ENCODE peak calls at places on chromosomes 1 and 21, in ten cellular contexts. R is PC-3; Y is GDM1; G is activated gamma-delta T cell treated with Interleukin-2 at 50 U/mL for 16 hours; P is aorta; I is HEK293T; N is AG08396; F is effector memory CD8-positive, alpha-beta T cell; J is neural crest cell; V is T-helper 17 cell. C is an unnamed sample.

GRCh38 chr1:214473392-214473791 is 78.0 kb downstream of the PTPN14 start:
- DNase-seq in G (no peak), R (no peak), N (no peak), I (no peak), F (no peak), Y (no peak), J (no peak), V (no peak), P (no peak), C (no peak)

GRCh38 chr1:169427081-169427611 is at the start of gene CCDC181:
- DNase-seq in G (peak; percentile 56), N (peak; percentile 36), J (peak; percentile 81), P (peak; percentile 56), F (peak; percentile 9), I (peak; percentile 95), V (no peak), Y (peak; percentile 46), R (no peak), C (peak; percentile 91)

GRCh38 chr1:33045814-33046213 is 9.1 kb upstream of the AK2 start:
- DNase-seq in P (no peak), I (no peak), G (peak; percentile 33), V (no peak), F (peak; percentile 52), J (no peak), R (no peak), Y (no peak), N (no peak), C (no peak)

GRCh38 chr1:37793773-37794371 is at the start of gene MANEAL:
- DNase-seq in J (peak; percentile 47), F (peak; percentile 25), I (peak; percentile 79), P (peak; percentile 58), V (peak; percentile 20), R (peak; percentile 63), N (peak; percentile 83), Y (peak; percentile 55), G (peak; percentile 13), C (peak; percentile 67)

GRCh38 chr1:204259782-204260181 is 46.0 kb upstream of the GOLT1A start:
- DNase-seq in Y (no peak), G (no peak), R (no peak), F (no peak), J (no peak), V (no peak), I (no peak), N (no peak), P (no peak), C (no peak)

GRCh38 chr1:111507411-111508201 is 4.2 kb upstream of the ADORA3 start:
- DNase-seq in G (peak; percentile 71), V (no peak), R (peak; percentile 72), I (peak; percentile 57), Y (peak; percentile 91), J (peak; percentile 75), N (peak; percentile 30), F (peak; percentile 54), P (peak; percentile 93), C (peak; percentile 69)

GRCh38 chr1:23817633-23818032 is 7.6 kb downstream of the HMGCL start:
- DNase-seq in R (no peak), J (no peak), I (no peak), V (no peak), P (no peak), G (no peak), Y (no peak), F (no peak), N (no peak), C (no peak)

GRCh38 chr21:42796327-42797062 is 82.8 kb downstream of the WDR4 start:
- DNase-seq in N (no peak), I (no peak), G (no peak), Y (no peak), V (no peak), P (no peak), F (no peak), R (no peak), J (no peak), C (no peak)

GRCh38 chr21:36613064-36613463 is 85.9 kb upstream of the SIM2 start:
- DNase-seq in V (no peak), Y (no peak), N (peak; percentile 69), G (no peak), P (no peak), I (no peak), R (peak; percentile 88), F (no peak), J (no peak), C (no peak)

GRCh38 chr1:115572710-115573109 is 69.1 kb upstream of the VANGL1 start:
- DNase-seq in I (no peak), J (no peak), R (no peak), G (no peak), F (no peak), N (no peak), P (no peak), V (no peak), Y (no peak), C (no peak)

GRCh38 chr1:47940779-47941178 is 56.4 kb downstream of the TRABD2B start:
- DNase-seq in Y (no peak), F (no peak), N (no peak), G (no peak), R (no peak), V (no peak), J (no peak), I (no peak), P (no peak), C (no peak)

GRCh38 chr21:44703731-44704635 is 7.0 kb downstream of the KRTAP10-12 start:
- DNase-seq in V (no peak), F (no peak), P (no peak), R (no peak), G (no peak), J (no peak), N (no peak), Y (no peak), I (no peak), C (no peak)

GRCh38 chr21:45460611-45461368 is 55.8 kb downstream of the COL18A1 start:
- DNase-seq in G (no peak), P (peak; percentile 30), F (no peak), N (peak; percentile 85), J (no peak), R (peak; percentile 79), I (no peak), V (no peak), Y (no peak), C (no peak)

GRCh38 chr1:27519341-27520258 is 29.6 kb upstream of the WASF2 start:
- DNase-seq in G (no peak), R (no peak), V (no peak), Y (no peak), J (peak; percentile 57), F (no peak), P (peak; percentile 64), N (no peak), I (no peak), C (no peak)

GRCh38 chr1:220498188-220498587 is 29.7 kb upstream of the MARK1 start:
- DNase-seq in Y (no peak), P (no peak), N (no peak), R (peak; percentile 50), I (no peak), V (no peak), G (no peak), F (no peak), J (no peak), C (peak; percentile 17)

C was measured in BE2C.